ENCODE peak calls at places on chromosome 10, in six cellular contexts. K is AG04450, E is cardiac muscle cell, A is OCI-LY7, O is endothelial cell of umbilical vein, V is ovary. Z is an unnamed sample.

GRCh38 chr10:86290933-86291615 is 75.5 kb downstream of the GRID1 start:
- DNase-seq in K (no peak), E (no peak), A (no peak), O (no peak), V (no peak), Z (no peak)

GRCh38 chr10:119025776-119026175 is 3.7 kb upstream of the NANOS1 start:
- DNase-seq in K (no peak), E (no peak), A (no peak), O (no peak), V (no peak), Z (no peak)

GRCh38 chr10:97016728-97017473 is 168.9 kb downstream of the SLIT1 start:
- DNase-seq in K (no peak), E (no peak), A (peak; percentile 59), O (no peak), V (no peak), Z (no peak)

GRCh38 chr10:80283536-80284199 is 5.8 kb downstream of the MAT1A start:
- DNase-seq in K (no peak), E (no peak), A (no peak), O (no peak), V (no peak), Z (no peak)

GRCh38 chr10:96651998-96652431 is 65.2 kb upstream of the TM9SF3 start:
- DNase-seq in K (no peak), E (no peak), A (peak; percentile 67), O (no peak), V (no peak), Z (no peak)

GRCh38 chr10:70337201-70337651 is 45.2 kb downstream of the LRRC20 start:
- DNase-seq in K (no peak), E (no peak), A (no peak), O (no peak), V (no peak), Z (no peak)

GRCh38 chr10:91880310-91880709 is 29.0 kb downstream of the FGFBP3 start:
- DNase-seq in K (no peak), E (no peak), A (no peak), O (no peak), V (no peak), Z (no peak)

GRCh38 chr10:109922976-109923921 is at the start of gene XPNPEP1:
- DNase-seq in K (peak; percentile 37), E (peak; percentile 89), A (peak; percentile 89), O (peak; percentile 86), V (peak; percentile 87), Z (peak; percentile 71)

GRCh38 chr10:9858816-9859215 is 1158.9 kb upstream of the CELF2 start:
- DNase-seq in K (no peak), E (peak; percentile 31), A (no peak), O (no peak), V (no peak), Z (peak; percentile 28)

GRCh38 chr10:19499291-19499765 is 316.9 kb upstream of the PLXDC2 start:
- DNase-seq in K (no peak), E (no peak), A (no peak), O (no peak), V (no peak), Z (no peak)

GRCh38 chr10:16832351-16833080 is 15.3 kb upstream of the RSU1 start:
- DNase-seq in K (peak; percentile 63), E (peak; percentile 93), A (no peak), O (peak; percentile 98), V (no peak), Z (peak; percentile 95)

GRCh38 chr10:97399843-97400545 is 1.1 kb downstream of the RRP12 start:
- DNase-seq in K (peak; percentile 32), E (peak; percentile 61), A (peak; percentile 71), O (peak; percentile 38), V (peak; percentile 27), Z (peak; percentile 73)

GRCh38 chr10:35184527-35185171 is 58.0 kb downstream of the CREM start:
- DNase-seq in K (no peak), E (no peak), A (peak; percentile 10), O (peak; percentile 18), V (no peak), Z (no peak)

GRCh38 chr10:5547934-5548660 is 23.3 kb downstream of the CALML3 start:
- DNase-seq in K (no peak), E (peak; percentile 23), A (no peak), O (peak; percentile 55), V (no peak), Z (no peak)

GRCh38 chr10:13525683-13526082 is 3.1 kb downstream of the BEND7 start:
- DNase-seq in K (no peak), E (no peak), A (no peak), O (no peak), V (no peak), Z (no peak)

GRCh38 chr10:73097305-73097670 is 622 bp upstream of the P4HA1 start:
- DNase-seq in K (no peak), E (no peak), A (no peak), O (no peak), V (no peak), Z (no peak)

GRCh38 chr10:34669079-34669478 is 146.0 kb downstream of the PARD3 start:
- DNase-seq in K (no peak), E (no peak), A (no peak), O (no peak), V (no peak), Z (no peak)

GRCh38 chr10:133325392-133325760 is 11.3 kb downstream of the CALY start:
- DNase-seq in K (no peak), E (no peak), A (no peak), O (no peak), V (no peak), Z (no peak)

DNA sequence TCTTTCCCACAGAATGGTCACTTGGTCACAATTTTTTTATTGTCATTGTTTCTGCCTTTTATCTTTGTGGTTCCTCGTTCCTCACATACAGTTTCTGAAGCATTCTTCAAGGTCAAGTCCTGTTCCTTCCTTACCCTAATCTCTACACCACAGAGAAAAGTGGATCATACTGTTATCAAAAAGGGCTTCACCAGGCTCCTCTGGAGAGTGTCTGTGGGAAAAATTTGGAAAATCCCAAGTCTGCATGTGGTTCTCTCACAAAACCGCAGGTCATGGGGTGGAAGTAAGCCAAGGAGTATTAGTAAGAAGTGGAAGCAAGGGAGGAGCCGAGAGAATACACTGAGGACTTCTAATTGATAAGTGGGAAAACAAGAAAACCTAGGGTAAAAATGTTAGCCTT is 31.5 kb downstream of the THNSL1 start:
- DNase-seq in K (no peak), E (peak; percentile 96), A (no peak), O (peak; percentile 46), V (no peak), Z (peak; percentile 79)
- H3K27ac ChIP-seq in K (no peak overlapping the region), E (no peak overlapping the region), A (no peak overlapping the region), O (no peak overlapping the region), V (no peak overlapping the region), Z (no peak overlapping the region)

GRCh38 chr10:59833810-59834209 is 72.5 kb downstream of the CCDC6 start:
- DNase-seq in K (no peak), E (no peak), A (peak; percentile 70), O (no peak), V (no peak), Z (no peak)

GRCh38 chr10:59843733-59844132 is 62.6 kb downstream of the CCDC6 start:
- DNase-seq in K (no peak), E (no peak), A (no peak), O (no peak), V (no peak), Z (no peak)

GRCh38 chr10:59839576-59839975 is 66.8 kb downstream of the CCDC6 start:
- DNase-seq in K (peak; percentile 11), E (peak; percentile 28), A (no peak), O (no peak), V (no peak), Z (peak; percentile 31)

GRCh38 chr10:59838390-59838789 is 68.0 kb downstream of the CCDC6 start:
- DNase-seq in K (no peak), E (no peak), A (no peak), O (no peak), V (no peak), Z (no peak)
- H3K4me3 ChIP-seq in K (no peak overlapping the region), E (no peak overlapping the region), A (no peak overlapping the region), O (no peak overlapping the region), V (no peak overlapping the region), Z (no peak overlapping the region)

GRCh38 chr10:10935032-10935431 is 82.6 kb upstream of the CELF2 start:
- DNase-seq in K (no peak), E (no peak), A (no peak), O (no peak), V (no peak), Z (no peak)
- TF ChIP-seq CTCF in K (no peak), E (no peak), A (no peak), O (no peak), V (no peak), Z (no peak)

GRCh38 chr10:20668985-20669384 is 228.1 kb downstream of the NEBL start:
- DNase-seq in K (no peak), E (no peak), A (no peak), O (no peak), V (no peak), Z (no peak)
- H3K27ac ChIP-seq in K (no peak overlapping the region), E (no peak overlapping the region), A (no peak overlapping the region), O (no peak overlapping the region), V (no peak overlapping the region), Z (no peak overlapping the region)

DNA sequence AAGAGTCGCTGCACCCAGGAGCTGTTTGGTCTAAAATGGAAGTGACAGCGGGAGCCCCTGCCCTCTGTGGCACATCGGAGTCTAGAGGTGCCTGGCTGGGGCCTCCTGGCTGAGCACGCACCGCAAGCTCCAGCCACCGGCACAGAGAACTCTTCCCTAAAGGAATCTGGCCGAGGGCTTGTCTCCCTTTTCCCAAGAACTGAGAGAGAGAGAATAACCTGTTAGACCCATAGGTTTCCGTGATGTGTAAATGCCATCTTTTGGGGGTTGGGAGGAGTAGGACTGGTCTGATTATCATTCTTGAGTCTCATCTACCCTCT is 47.3 kb downstream of the PROSER2 start:
- DNase-seq in K (no peak), E (no peak), A (no peak), O (no peak), V (no peak), Z (no peak)
- H3K4me3 ChIP-seq in K (no peak overlapping the region), E (no peak overlapping the region), A (no peak overlapping the region), O (no peak overlapping the region), V (no peak overlapping the region), Z (peak overlapping the region; percentile 20)

GRCh38 chr10:867807-868206 is 63.7 kb downstream of the LARP4B start:
- DNase-seq in K (no peak), E (no peak), A (no peak), O (no peak), V (no peak), Z (peak; percentile 30)

GRCh38 chr10:866577-866941 is 64.9 kb downstream of the LARP4B start:
- DNase-seq in K (no peak), E (no peak), A (no peak), O (no peak), V (no peak), Z (no peak)

GRCh38 chr10:865924-866576 is 65.5 kb downstream of the LARP4B start:
- DNase-seq in K (no peak), E (no peak), A (no peak), O (no peak), V (no peak), Z (no peak)

GRCh38 chr10:869171-869570 is 62.3 kb downstream of the LARP4B start:
- DNase-seq in K (no peak), E (no peak), A (no peak), O (no peak), V (no peak), Z (no peak)

GRCh38 chr10:865257-865656 is 66.2 kb downstream of the LARP4B start:
- DNase-seq in K (no peak), E (no peak), A (no peak), O (no peak), V (no peak), Z (no peak)
- TF ChIP-seq CTCF in K (no peak), E (no peak), A (peak; percentile 26), O (no peak), V (no peak), Z (peak; percentile 2)